ENCODE peak calls at places on chromosomes 5 and 9, in eight cellular contexts. V, K, N, D, B, J, P and M are unnamed samples.

GRCh38 chr5:53642006-53642405 is 81.6 kb downstream of the NDUFS4 start:
- DNase-seq in D (no peak), N (peak), J (peak), K (no peak), B (peak), V (no peak), P (no peak), M (no peak)

GRCh38 chr5:77426670-77427069 is 65.4 kb downstream of the WDR41 start:
- DNase-seq in N (peak), V (no peak), D (no peak), K (no peak), B (no peak), P (no peak), J (peak), M (no peak)

GRCh38 chr9:34899535-34900158 is 58.4 kb upstream of the PHF24 start:
- DNase-seq in J (peak), P (peak), N (peak), B (peak), K (peak), D (peak), V (peak), M (peak)

GRCh38 chr5:59917121-59917520 is 23.6 kb upstream of the PDE4D start:
- DNase-seq in D (no peak), P (no peak), B (no peak), V (no peak), J (no peak), K (no peak), N (peak), M (no peak)

GRCh38 chr9:61669352-61669751 is 479.5 kb downstream of the SPATA31A7 start:
- DNase-seq in J (no peak), D (no peak), N (no peak), B (no peak), P (no peak), V (no peak), K (no peak), M (peak)

GRCh38 chr9:36897019-36897418 is 137.0 kb downstream of the PAX5 start:
- DNase-seq in B (no peak), V (no peak), K (no peak), D (no peak), J (no peak), N (no peak), P (no peak), M (no peak)

GRCh38 chr9:129640086-129640870 is 1.7 kb downstream of the ASB6 start:
- DNase-seq in K (no peak), D (no peak), V (no peak), B (peak), P (no peak), N (peak), J (no peak), M (no peak)

GRCh38 chr5:134146651-134147544 is 29.9 kb downstream of the SKP1 start:
- DNase-seq in N (no peak), B (no peak), P (no peak), K (no peak), V (peak), D (peak), J (no peak), M (no peak)

GRCh38 chr5:77010281-77010680 is 19.9 kb upstream of the AGGF1 start:
- DNase-seq in J (no peak), K (no peak), V (no peak), B (no peak), N (no peak), P (no peak), D (no peak), M (no peak)

GRCh38 chr9:19174127-19174921 is 47.0 kb upstream of the PLIN2 start:
- DNase-seq in V (peak), D (peak), B (peak), K (no peak), J (peak), P (no peak), N (peak), M (peak)

GRCh38 chr9:137298401-137298982 is 3.6 kb downstream of the NRARP start:
- DNase-seq in V (no peak), J (no peak), B (no peak), K (no peak), D (peak), N (no peak), P (no peak), M (no peak)

GRCh38 chr5:15600035-15600434 is 100.1 kb downstream of the FBXL7 start:
- DNase-seq in D (no peak), K (no peak), P (no peak), V (no peak), N (peak), J (no peak), B (no peak), M (no peak)

GRCh38 chr9:81092057-81092456 is 597.3 kb downstream of the TLE1 start:
- DNase-seq in D (no peak), J (no peak), P (no peak), V (no peak), N (peak), K (no peak), B (no peak), M (no peak)

GRCh38 chr9:130483281-130483949 is 38.7 kb downstream of the ASS1 start:
- DNase-seq in B (no peak), N (no peak), J (no peak), V (no peak), K (no peak), D (no peak), P (no peak), M (no peak)

GRCh38 chr5:109102291-109102690 is 307.5 kb downstream of the PJA2 start:
- DNase-seq in B (no peak), D (no peak), N (no peak), J (no peak), V (no peak), P (no peak), K (no peak), M (no peak)

GRCh38 chr5:83360573-83360972 is 111.0 kb upstream of the VCAN start:
- DNase-seq in K (no peak), J (no peak), N (no peak), P (no peak), B (no peak), V (no peak), D (no peak), M (no peak)

GRCh38 chr5:54964405-54964804 is 21.0 kb downstream of the ESM1 start:
- DNase-seq in D (no peak), B (no peak), K (no peak), N (no peak), V (no peak), J (no peak), P (no peak), M (no peak)

GRCh38 chr9:75239176-75239575 is 150.9 kb downstream of the OSTF1 start:
- DNase-seq in N (peak), J (peak), D (no peak), P (no peak), K (no peak), B (no peak), V (no peak), M (no peak)

GRCh38 chr5:73434461-73434860 is 14.1 kb downstream of the FOXD1 start:
- DNase-seq in P (no peak), J (peak), D (no peak), N (no peak), B (no peak), K (no peak), V (no peak), M (no peak)

GRCh38 chr5:42993516-42994284 is 46.4 kb downstream of the ANXA2R start:
- DNase-seq in K (peak), P (peak), J (no peak), N (peak), B (no peak), D (no peak), V (peak), M (no peak)

GRCh38 chr9:109134167-109134578 is 14.4 kb upstream of the TMEM245 start:
- DNase-seq in V (no peak), J (no peak), K (no peak), N (no peak), P (no peak), B (no peak), D (no peak), M (no peak)

GRCh38 chr9:69237702-69238295 is 63.7 kb downstream of the TJP2 start:
- DNase-seq in D (no peak), J (no peak), N (no peak), B (no peak), K (no peak), V (no peak), P (no peak), M (no peak)